ENCODE peak calls at places on chromosomes 2 and 18, in ten cellular contexts. F is thoracic aorta, K is astrocyte of the spinal cord, V is bronchial epithelial cell, W is fibroblast of the aortic adventitia, I is ovary, Y is dorsolateral prefrontal cortex, T is Peyer's patch, Q is breast epithelium, P is endothelial cell of umbilical vein. S is an unnamed sample.

GRCh38 chr2:141113301-141113700 is 1017.5 kb downstream of the LRP1B start:
- DNase-seq in F (no peak), K (no peak), V (no peak), W (no peak), I (no peak), Y (no peak), T (no peak), Q (no peak), P (no peak), S (no peak)

GRCh38 chr2:81545626-81546025 is 1241.1 kb upstream of the LRRTM1 start:
- DNase-seq in F (no peak), K (no peak), V (no peak), W (no peak), I (no peak), Y (no peak), T (no peak), Q (no peak), P (no peak), S (no peak)

GRCh38 chr2:231800493-231801091 is 14.3 kb downstream of the COPS7B start:
- DNase-seq in F (no peak), K (peak), V (peak), W (peak), I (no peak), Y (no peak), T (peak), Q (no peak), P (peak), S (peak)

GRCh38 chr2:240247868-240248820 is 107.7 kb upstream of the OTOS start:
- DNase-seq in F (no peak), K (no peak), V (no peak), W (no peak), I (no peak), Y (no peak), T (no peak), Q (no peak), P (no peak), S (no peak)

GRCh38 chr2:193153576-193153975 is 958.8 kb upstream of the TMEFF2 start:
- DNase-seq in F (no peak), K (no peak), V (peak), W (no peak), I (no peak), Y (no peak), T (no peak), Q (no peak), P (no peak), S (peak)

GRCh38 chr18:36420826-36421225 is 123.3 kb downstream of the FHOD3 start:
- DNase-seq in F (no peak), K (peak), V (no peak), W (peak), I (no peak), Y (no peak), T (no peak), Q (no peak), P (no peak), S (no peak)

GRCh38 chr2:122530812-122531211 is 775.4 kb downstream of the TSN start:
- DNase-seq in F (no peak), K (no peak), V (no peak), W (no peak), I (no peak), Y (no peak), T (no peak), Q (no peak), P (no peak), S (no peak)

GRCh38 chr2:74142340-74142739 is 5.4 kb downstream of the BOLA3 start:
- DNase-seq in F (no peak), K (no peak), V (no peak), W (no peak), I (no peak), Y (no peak), T (no peak), Q (no peak), P (no peak), S (no peak)

GRCh38 chr2:64018715-64019082 is 529 bp downstream of the VPS54 start:
- DNase-seq in F (no peak), K (peak), V (peak), W (no peak), I (peak), Y (peak), T (peak), Q (peak), P (no peak), S (peak)

GRCh38 chr2:153912798-153913396 is 41.2 kb downstream of the GALNT13 start:
- DNase-seq in F (no peak), K (no peak), V (no peak), W (no peak), I (no peak), Y (no peak), T (no peak), Q (no peak), P (no peak), S (no peak)

GRCh38 chr2:71471276-71471675 is 17.9 kb downstream of the DYSF start:
- DNase-seq in F (no peak), K (peak), V (peak), W (no peak), I (no peak), Y (no peak), T (no peak), Q (no peak), P (no peak), S (peak)

GRCh38 chr2:19649785-19650380 is 251.9 kb downstream of the TTC32 start:
- DNase-seq in F (peak), K (peak), V (peak), W (peak), I (no peak), Y (no peak), T (no peak), Q (peak), P (peak), S (peak)

GRCh38 chr2:164943289-164943688 is 12.0 kb downstream of the SLC38A11 start:
- DNase-seq in F (no peak), K (no peak), V (no peak), W (no peak), I (no peak), Y (no peak), T (no peak), Q (no peak), P (no peak), S (no peak)

GRCh38 chr2:33372940-33373553 is 103.4 kb upstream of the RASGRP3 start:
- DNase-seq in F (no peak), K (peak), V (peak), W (peak), I (peak), Y (no peak), T (peak), Q (no peak), P (peak), S (peak)

GRCh38 chr18:58578835-58579560 is 49.9 kb downstream of the ALPK2 start:
- DNase-seq in F (no peak), K (peak), V (peak), W (peak), I (no peak), Y (no peak), T (no peak), Q (no peak), P (no peak), S (peak)

GRCh38 chr2:44352510-44352909 is 8.8 kb downstream of the PREPL start:
- DNase-seq in F (no peak), K (no peak), V (no peak), W (no peak), I (no peak), Y (no peak), T (no peak), Q (no peak), P (no peak), S (no peak)

GRCh38 chr2:188931361-188931760 is 42.8 kb upstream of the COL3A1 start:
- DNase-seq in F (no peak), K (no peak), V (peak), W (peak), I (no peak), Y (no peak), T (no peak), Q (no peak), P (no peak), S (no peak)

GRCh38 chr2:169933124-169933711 is 106.0 kb downstream of the UBR3 start:
- DNase-seq in F (no peak), K (peak), V (peak), W (peak), I (no peak), Y (no peak), T (no peak), Q (no peak), P (peak), S (peak)

GRCh38 chr2:188449992-188450391 is 158.3 kb downstream of the GULP1 start:
- DNase-seq in F (no peak), K (no peak), V (no peak), W (peak), I (no peak), Y (no peak), T (no peak), Q (no peak), P (no peak), S (no peak)

GRCh38 chr2:84495539-84496146 is 20.7 kb upstream of the DNAH6 start:
- DNase-seq in F (no peak), K (peak), V (peak), W (peak), I (no peak), Y (no peak), T (peak), Q (no peak), P (peak), S (peak)

GRCh38 chr18:62404881-62405280 is 79.8 kb downstream of the TNFRSF11A start:
- DNase-seq in F (no peak), K (no peak), V (no peak), W (no peak), I (no peak), Y (no peak), T (no peak), Q (no peak), P (no peak), S (no peak)

GRCh38 chr2:26979761-26980160 is 9.3 kb downstream of the MAPRE3 start:
- DNase-seq in F (no peak), K (no peak), V (no peak), W (peak), I (peak), Y (no peak), T (no peak), Q (no peak), P (no peak), S (no peak)

GRCh38 chr18:48219429-48220145 is 189.6 kb downstream of the ZBTB7C start:
- DNase-seq in F (no peak), K (no peak), V (no peak), W (no peak), I (no peak), Y (no peak), T (no peak), Q (no peak), P (no peak), S (no peak)

GRCh38 chr2:74493546-74493945 is 5.9 kb downstream of the LBX2 start:
- DNase-seq in F (no peak), K (no peak), V (no peak), W (no peak), I (no peak), Y (no peak), T (no peak), Q (no peak), P (no peak), S (no peak)

GRCh38 chr18:48947583-48947982 is 3.2 kb downstream of the SMAD7 start:
- DNase-seq in F (no peak), K (no peak), V (no peak), W (no peak), I (no peak), Y (peak), T (no peak), Q (no peak), P (peak), S (peak)

GRCh38 chr2:15970701-15971100 is 30.4 kb downstream of the MYCN start:
- DNase-seq in F (no peak), K (no peak), V (no peak), W (no peak), I (no peak), Y (no peak), T (no peak), Q (no peak), P (no peak), S (no peak)

GRCh38 chr2:233942731-233943130 is 25.6 kb downstream of the TRPM8 start:
- DNase-seq in F (no peak), K (no peak), V (no peak), W (no peak), I (no peak), Y (no peak), T (no peak), Q (no peak), P (no peak), S (no peak)

GRCh38 chr2:317501-318424 is 29.9 kb upstream of the ALKAL2 start:
- DNase-seq in F (no peak), K (peak), V (no peak), W (peak), I (no peak), Y (no peak), T (no peak), Q (no peak), P (no peak), S (peak)

GRCh38 chr2:75162897-75163296 is 36.4 kb downstream of the TACR1 start:
- DNase-seq in F (no peak), K (no peak), V (no peak), W (no peak), I (no peak), Y (no peak), T (no peak), Q (no peak), P (no peak), S (no peak)

GRCh38 chr2:42084231-42084671 is 36.4 kb downstream of the PKDCC start:
- DNase-seq in F (no peak), K (peak), V (no peak), W (peak), I (peak), Y (no peak), T (no peak), Q (no peak), P (no peak), S (no peak)

GRCh38 chr2:68423966-68424650 is 43.0 kb downstream of the FBXO48 start:
- DNase-seq in F (no peak), K (no peak), V (peak), W (no peak), I (no peak), Y (no peak), T (no peak), Q (no peak), P (no peak), S (no peak)

GRCh38 chr2:109380502-109381326 is 233.1 kb downstream of the SEPTIN10 start:
- DNase-seq in F (no peak), K (peak), V (no peak), W (no peak), I (peak), Y (peak), T (peak), Q (no peak), P (peak), S (no peak)

GRCh38 chr2:122748552-122749011 is 993.1 kb downstream of the TSN start:
- DNase-seq in F (no peak), K (peak), V (peak), W (no peak), I (no peak), Y (no peak), T (no peak), Q (no peak), P (peak), S (peak)

GRCh38 chr2:83016343-83017110 is 1442.6 kb downstream of the SUCLG1 start:
- DNase-seq in F (no peak), K (no peak), V (peak), W (no peak), I (no peak), Y (no peak), T (no peak), Q (no peak), P (no peak), S (peak)

GRCh38 chr2:72112421-72112820 is 35.2 kb downstream of the CYP26B1 start:
- DNase-seq in F (no peak), K (peak), V (peak), W (peak), I (no peak), Y (no peak), T (no peak), Q (no peak), P (peak), S (peak)

DNA sequence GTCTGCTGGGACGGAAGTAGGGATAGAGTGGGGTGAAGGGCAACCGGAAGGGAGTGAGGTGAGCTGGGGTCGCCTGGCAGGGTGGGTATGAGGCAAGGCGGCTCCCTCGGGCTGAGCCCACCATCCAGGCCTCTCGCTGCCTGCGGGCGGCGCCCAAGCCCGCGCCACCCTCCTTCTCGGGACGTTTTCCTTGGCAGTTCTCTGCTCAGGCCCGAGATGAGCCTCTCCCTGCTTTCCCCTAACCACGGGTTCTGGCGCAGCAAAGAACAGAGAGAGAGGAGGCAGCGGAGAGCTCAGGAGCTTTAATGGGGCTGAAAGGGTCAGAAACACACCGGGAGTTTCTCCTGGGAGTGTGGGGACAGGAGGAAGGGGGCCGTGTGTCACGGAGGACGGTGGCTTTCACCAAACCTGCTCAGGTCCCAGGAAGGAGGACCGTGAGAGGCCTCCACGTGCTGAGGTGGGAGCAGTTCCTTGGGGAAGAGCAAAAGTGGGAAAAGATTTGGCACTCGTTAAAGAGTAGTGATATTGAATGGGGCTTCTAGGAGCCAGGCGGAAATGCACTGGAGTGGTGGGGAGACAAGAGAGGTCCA is 4.1 kb downstream of the FEV start:
- DNase-seq in F (no peak), K (no peak), V (no peak), W (no peak), I (no peak), Y (no peak), T (no peak), Q (no peak), P (no peak), S (no peak)
- TF ChIP-seq CTCF in F (no peak), K (no peak), V (no peak), W (no peak), I (no peak), Y (no peak), T (no peak), Q (no peak), P (no peak), S (no peak)

DNA sequence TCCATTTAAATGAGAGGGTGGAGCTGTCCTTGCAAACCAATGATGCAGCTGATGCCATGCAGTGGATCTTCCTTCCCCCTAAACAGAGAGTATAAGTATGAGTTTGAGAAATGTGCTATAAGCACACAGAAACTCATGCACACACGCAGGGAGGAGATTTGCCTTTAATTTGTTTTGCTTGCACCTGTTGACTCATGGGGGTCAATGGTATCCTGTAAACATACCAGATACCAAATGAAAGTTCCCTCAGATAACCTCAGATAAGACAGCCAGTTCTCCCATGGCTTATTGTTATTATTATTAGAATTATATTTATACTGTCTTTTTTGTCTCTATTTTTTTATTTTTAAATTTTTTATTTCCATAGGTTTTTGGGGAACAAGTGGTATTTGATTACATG is 29.5 kb upstream of the GPR39 start:
- DNase-seq in F (no peak), K (no peak), V (no peak), W (no peak), I (no peak), Y (no peak), T (no peak), Q (no peak), P (no peak), S (no peak)
- H3K4me3 ChIP-seq in F (no peak), K (no peak), V (no peak), W (no peak), I (no peak), Y (no peak), T (no peak), Q (no peak), P (no peak), S (no peak)

DNA sequence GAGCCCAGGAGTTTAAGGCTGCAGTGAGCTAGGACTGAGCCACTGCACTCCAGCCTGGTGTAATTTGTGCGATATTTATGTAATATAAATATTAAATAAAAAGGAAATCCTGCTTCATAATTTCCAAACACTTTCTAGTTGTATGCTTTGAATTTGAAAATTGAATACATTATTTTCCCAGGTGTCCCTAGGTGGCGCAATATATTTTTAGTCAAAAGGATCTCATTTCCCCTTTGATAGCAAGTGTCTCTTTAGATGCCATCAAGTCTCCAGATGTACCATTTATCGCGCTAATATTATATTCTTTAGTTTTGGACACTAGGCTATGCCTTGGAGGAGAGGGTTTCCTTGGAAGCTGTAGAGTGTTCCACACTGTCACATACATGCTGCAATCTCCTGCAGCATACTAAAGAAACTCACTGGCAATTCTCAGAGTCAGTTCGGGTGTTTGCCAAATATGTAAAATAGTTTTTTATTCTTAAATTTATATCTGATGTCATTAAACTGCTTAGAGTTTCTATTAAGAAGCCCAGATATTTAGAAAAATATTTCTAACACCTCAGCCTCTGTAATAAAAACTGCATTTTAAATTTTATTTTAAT is 5.6 kb upstream of the WDR7 start:
- DNase-seq in F (no peak), K (no peak), V (peak), W (peak), I (no peak), Y (no peak), T (no peak), Q (no peak), P (peak), S (peak)
- TF ChIP-seq CTCF in F (no peak), K (peak), V (peak), W (peak), I (no peak), Y (peak), T (peak), Q (no peak), P (peak), S (peak)

GRCh38 chr18:28178720-28179119 is 1.8 kb upstream of the CDH2 start:
- DNase-seq in F (no peak), K (peak), V (no peak), W (peak), I (no peak), Y (no peak), T (no peak), Q (no peak), P (peak), S (peak)

GRCh38 chr18:28176674-28176932 is 327 bp downstream of the CDH2 start:
- DNase-seq in F (no peak), K (no peak), V (no peak), W (no peak), I (no peak), Y (no peak), T (no peak), Q (no peak), P (no peak), S (peak)

GRCh38 chr18:28175930-28176673 is 828 bp downstream of the CDH2 start:
- DNase-seq in F (no peak), K (peak), V (no peak), W (peak), I (no peak), Y (no peak), T (no peak), Q (no peak), P (peak), S (peak)

GRCh38 chr18:28177828-28178635 is 1.1 kb upstream of the CDH2 start:
- DNase-seq in F (no peak), K (peak), V (peak), W (peak), I (peak), Y (peak), T (no peak), Q (no peak), P (peak), S (peak)

DNA sequence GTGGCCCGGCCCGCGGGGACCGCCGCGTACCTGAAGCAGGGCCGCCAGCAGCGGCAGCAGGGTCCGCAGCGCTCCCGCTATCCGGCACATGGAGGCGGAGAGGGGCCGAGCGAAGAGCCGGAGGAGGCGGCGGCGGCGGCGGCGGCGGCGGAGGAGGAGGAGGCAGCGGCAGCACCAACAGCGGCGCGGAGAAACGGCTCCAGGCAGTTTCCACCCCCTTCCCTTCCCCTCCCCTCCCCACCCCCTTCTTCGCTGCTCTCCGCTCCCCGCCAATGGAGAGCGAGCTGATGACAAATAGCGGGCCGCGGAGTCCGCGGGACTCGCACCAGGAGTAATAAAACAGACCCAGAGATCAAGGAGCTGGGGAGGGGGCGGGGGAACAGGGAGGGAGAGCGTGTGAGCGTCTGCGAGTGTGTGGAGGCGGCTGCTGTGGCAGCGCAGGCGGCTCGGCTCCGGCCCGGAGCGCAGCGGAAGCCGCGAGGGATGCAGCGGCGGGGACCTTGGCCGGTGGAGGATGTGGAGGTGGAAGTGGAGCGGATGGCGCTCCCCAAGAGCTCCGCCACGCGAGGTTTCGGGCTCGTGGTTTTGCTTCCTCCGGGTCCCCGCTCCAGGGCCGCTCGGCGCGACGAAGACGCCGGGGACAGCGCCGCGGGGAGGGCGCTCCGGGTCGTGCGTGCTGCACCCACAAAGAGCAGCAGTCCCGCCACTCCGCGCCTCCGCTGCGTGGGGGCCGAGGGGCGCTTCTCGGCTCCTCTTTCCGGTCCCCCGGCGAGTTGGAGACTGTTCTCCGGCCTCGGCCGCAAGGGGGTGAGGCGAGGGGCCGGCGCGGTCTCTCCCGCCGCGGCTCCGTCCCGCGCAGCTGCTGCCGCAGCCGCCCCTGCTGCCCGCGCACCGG is at the start of gene CDH2:
- DNase-seq in F (no peak), K (peak), V (peak), W (peak), I (peak), Y (peak), T (no peak), Q (no peak), P (peak), S (peak)
- H3K4me3 ChIP-seq in F (peak), K (peak), V (peak), W (peak), I (peak), Y (peak), T (peak), Q (peak), P (peak), S (peak)